ENCODE peak calls at places on chromosomes 12 and 14, in four cellular contexts. G is IMR-90, K is HCT116, Z is hepatocyte. A is an unnamed sample. For H4K20me1, the result is how much of the 10 kb centered on the place peaks cover.

GRCh38 chr12:6233121-6233971 is 33.1 kb downstream of the CD9 start:
- DNase-seq in G (no peak), Z (no peak), K (no peak), A (no peak)

GRCh38 chr12:109888179-109889020 is 8.1 kb upstream of the GLTP start:
- DNase-seq in K (peak), Z (no peak), G (peak), A (no peak)

GRCh38 chr12:20438307-20438779 is 70.0 kb downstream of the PDE3A start:
- DNase-seq in G (peak), Z (no peak), K (no peak), A (no peak)

GRCh38 chr12:64469455-64470142 is 17.7 kb downstream of the TBK1 start:
- DNase-seq in G (no peak), Z (no peak), K (no peak), A (no peak)

GRCh38 chr12:105804591-105805265 is 334.0 kb downstream of the NUAK1 start:
- DNase-seq in G (no peak), Z (no peak), K (no peak), A (no peak)

GRCh38 chr12:108638141-108638823 is 4.6 kb upstream of the SELPLG start:
- DNase-seq in Z (no peak), G (no peak), K (no peak), A (peak)

GRCh38 chr14:96624661-96625435 is 122.7 kb downstream of the PAPOLA start:
- DNase-seq in Z (no peak), G (no peak), K (no peak), A (peak)

GRCh38 chr14:75615200-75615599 is 36.8 kb downstream of the FLVCR2 start:
- DNase-seq in G (no peak), K (no peak), Z (no peak), A (no peak)

GRCh38 chr14:44962573-44963528 is 861 bp downstream of the TOGARAM1 start:
- DNase-seq in G (peak), Z (peak), K (no peak), A (no peak)

GRCh38 chr12:102950107-102950949 is 7.1 kb upstream of the ASCL1 start:
- DNase-seq in Z (peak), K (no peak), G (no peak), A (peak)

GRCh38 chr14:55329999-55330710 is 58.9 kb downstream of the FBXO34 start:
- DNase-seq in G (peak), Z (no peak), K (no peak), A (no peak)

GRCh38 chr12:6964605-6965025 is 5.8 kb downstream of the PHB2 start:
- DNase-seq in K (no peak), Z (no peak), G (no peak), A (no peak)

GRCh38 chr12:24135158-24135850 is 185.8 kb upstream of the SOX5 start:
- DNase-seq in K (no peak), Z (peak), G (peak), A (no peak)

GRCh38 chr14:70888681-70889175 is 18.5 kb upstream of the PCNX1 start:
- DNase-seq in G (peak), K (no peak), Z (no peak), A (no peak)

GRCh38 chr12:68495666-68496065 is 115.0 kb upstream of the RAP1B start:
- DNase-seq in Z (peak), K (no peak), G (peak), A (no peak)

GRCh38 chr12:104604995-104605675 is 148.4 kb downstream of the CHST11 start:
- DNase-seq in G (no peak), Z (no peak), K (peak), A (peak)

GRCh38 chr12:69688021-69688420 is 11.1 kb downstream of the BEST3 start:
- DNase-seq in Z (no peak), K (no peak), G (peak), A (no peak)

GRCh38 chr12:46676396-46676795 is 149.4 kb downstream of the SLC38A4 start:
- DNase-seq in K (no peak), G (no peak), Z (no peak), A (no peak)

GRCh38 chr12:120939523-120939922 is 35.4 kb upstream of the SPPL3 start:
- DNase-seq in K (no peak), Z (no peak), G (no peak), A (no peak)

GRCh38 chr12:121774968-121775474 is 18.5 kb downstream of the RHOF start:
- DNase-seq in K (no peak), Z (no peak), G (no peak), A (no peak)

GRCh38 chr12:66514581-66514980 is 164.3 kb downstream of the GRIP1 start:
- DNase-seq in Z (no peak), K (no peak), G (no peak), A (no peak)

GRCh38 chr12:19148860-19149259 is 19.3 kb downstream of the PLEKHA5 start:
- DNase-seq in Z (no peak), K (no peak), G (no peak), A (no peak)

GRCh38 chr12:53231859-53232640 is at the start of gene RARG:
- DNase-seq in Z (peak), G (no peak), K (no peak), A (peak)

GRCh38 chr12:124377981-124378509 is 83.2 kb downstream of the RFLNA start:
- DNase-seq in G (no peak), K (no peak), Z (no peak), A (no peak)

GRCh38 chr12:124380793-124381453 is 86.0 kb downstream of the RFLNA start:
- DNase-seq in Z (no peak), K (no peak), G (no peak), A (no peak)

GRCh38 chr12:124379938-124380754 is 85.3 kb downstream of the RFLNA start:
- DNase-seq in K (no peak), Z (peak), G (peak), A (no peak)

GRCh38 chr12:124381454-124382207 is 86.7 kb downstream of the RFLNA start:
- DNase-seq in K (no peak), G (peak), Z (peak), A (no peak)

GRCh38 chr12:124379379-124379937 is 84.6 kb downstream of the RFLNA start:
- DNase-seq in K (no peak), G (no peak), Z (no peak), A (no peak)
- H4K20me1 ChIP-seq in K (under half), G (half or more), Z (under half), A (under half)

GRCh38 chr14:104151028-104151385 is 12.6 kb downstream of the KIF26A start:
- DNase-seq in K (no peak), G (no peak), Z (no peak), A (no peak)
- H4K20me1 ChIP-seq in K (under half), G (under half), Z (under half), A (under half)

DNA sequence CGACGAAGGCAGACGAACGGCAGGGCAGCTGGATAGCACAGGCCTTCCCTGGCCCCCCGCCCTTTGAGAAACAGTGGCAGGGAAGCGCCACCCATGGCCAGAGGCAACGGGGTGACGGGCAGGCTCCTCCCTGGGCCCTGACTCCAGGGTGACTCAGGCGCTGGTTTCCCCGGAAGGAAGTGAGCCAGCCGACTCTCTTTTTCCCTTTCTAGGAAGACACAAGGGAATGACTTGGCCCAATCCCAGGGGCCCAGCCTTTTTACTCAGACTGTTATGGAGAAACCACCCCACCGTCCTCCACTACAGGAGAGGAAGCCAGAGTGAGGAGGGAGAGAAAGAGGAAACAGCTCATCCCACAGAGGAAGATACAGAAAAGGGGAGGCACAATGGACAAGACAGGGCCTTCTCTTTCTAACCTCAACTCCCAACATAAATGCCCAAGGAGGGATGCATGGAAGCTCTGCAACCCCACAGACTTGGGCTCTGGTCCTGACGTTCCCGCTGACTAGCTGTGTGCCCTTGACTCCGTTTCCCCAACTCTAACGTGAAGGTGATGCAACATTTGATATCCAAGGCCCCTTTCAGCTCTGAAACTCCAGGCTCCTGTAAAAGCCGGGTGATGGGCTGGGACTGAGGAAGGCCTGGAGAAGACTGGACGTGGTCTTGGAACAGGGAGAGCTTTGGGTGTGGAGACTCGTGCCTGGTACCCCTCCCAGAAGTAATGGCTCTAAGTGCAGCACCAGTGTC is 27.9 kb downstream of the ACTN1 start:
- DNase-seq in K (peak), G (peak), Z (peak), A (no peak)
- H4K20me1 ChIP-seq in K (under half), G (half or more), Z (under half), A (under half)

DNA sequence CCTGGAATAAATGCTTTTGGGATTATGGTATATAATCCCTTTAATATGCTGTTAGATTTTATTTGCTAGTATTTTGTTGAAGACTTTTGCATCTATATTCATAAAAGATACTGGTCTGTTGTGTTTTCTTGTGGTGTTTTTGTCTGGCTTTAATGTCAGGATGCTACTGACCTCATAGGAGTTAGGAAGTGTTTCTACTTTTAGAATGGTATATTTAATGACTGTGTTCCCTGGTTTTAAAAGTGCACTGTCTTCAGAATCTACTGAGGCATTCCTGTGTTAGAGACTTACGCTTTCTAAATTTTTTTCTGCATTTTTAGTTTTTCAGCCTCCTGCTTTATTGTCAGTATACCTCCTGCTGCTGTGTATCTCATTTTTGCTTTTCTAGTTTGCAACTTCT is 51.6 kb downstream of the ARHGAP5 start:
- DNase-seq in Z (no peak), K (no peak), G (no peak), A (no peak)
- H4K20me1 ChIP-seq in Z (under half), K (under half), G (under half), A (under half)

GRCh38 chr12:116249938-116250337 is 27.6 kb downstream of the MED13L start:
- DNase-seq in G (no peak), K (no peak), Z (no peak), A (no peak)
- H4K20me1 ChIP-seq in G (half or more), K (half or more), Z (half or more), A (under half)

GRCh38 chr14:63611078-63611477 is 30.6 kb downstream of the WDR89 start:
- DNase-seq in K (no peak), G (no peak), Z (no peak), A (no peak)
- H4K20me1 ChIP-seq in K (under half), G (under half), Z (under half), A (under half)

GRCh38 chr14:61330511-61330910 is 9.1 kb downstream of the PRKCH start:
- DNase-seq in Z (no peak), G (no peak), K (no peak), A (no peak)
- H4K20me1 ChIP-seq in Z (under half), G (under half), K (under half), A (under half)

DNA sequence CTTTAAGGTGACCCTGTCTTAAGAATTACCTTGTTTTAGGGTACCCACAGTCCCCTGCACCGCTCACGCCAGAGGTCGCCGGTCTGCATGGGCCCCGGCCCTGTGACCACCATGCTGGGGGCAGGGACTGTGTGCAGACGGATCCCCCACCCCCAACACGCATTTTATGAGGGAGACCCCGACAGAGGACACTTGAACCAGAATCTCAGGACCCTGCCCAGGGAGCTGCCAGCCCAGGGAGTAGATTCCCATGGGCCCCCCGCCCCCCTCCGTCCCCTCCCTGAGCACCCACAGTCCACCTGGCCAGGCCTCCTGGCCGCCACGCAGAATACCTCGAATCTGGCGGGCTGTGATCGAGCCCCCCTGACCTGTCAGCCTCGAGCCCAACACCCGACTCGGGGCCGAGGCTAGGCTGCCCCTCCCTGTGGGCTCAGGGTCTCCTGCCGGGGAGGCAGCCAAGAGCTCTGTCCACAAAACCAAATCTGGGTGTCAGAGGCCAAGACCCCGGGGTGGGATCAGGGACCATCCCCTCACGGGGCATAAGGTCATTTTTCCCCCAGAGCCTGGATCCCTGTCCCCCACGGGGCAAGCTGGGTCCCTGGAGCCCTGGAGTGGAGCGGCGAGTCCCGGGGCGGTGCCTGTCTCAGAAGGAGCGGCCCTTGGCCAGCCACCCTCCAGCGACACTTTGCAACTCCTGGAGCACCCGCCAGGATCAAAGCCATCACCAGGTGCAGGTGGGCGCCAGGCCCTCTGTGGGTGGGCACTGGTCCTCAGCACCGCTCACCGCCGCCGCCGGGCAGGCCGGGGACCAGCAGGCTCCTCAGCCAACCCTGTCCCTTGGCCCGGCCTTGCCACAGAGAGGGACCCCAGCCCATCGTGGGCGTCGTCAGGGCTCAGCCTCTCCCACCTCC is 155.8 kb upstream of the PKP2 start:
- DNase-seq in Z (no peak), K (no peak), G (no peak), A (no peak)
- H4K20me1 ChIP-seq in Z (under half), K (under half), G (under half), A (under half)